ENCODE peak calls at places on chromosomes 4 and X, in six cellular contexts. L is foreskin keratinocyte; C is 8988T; Z is activated naive CD4-positive, alpha-beta T cell; I is left cardiac atrium; G is activated T-cell treated with anti-CD3 and anti-CD28 coated beads for 1 hour. P is an unnamed sample.

GRCh38 chr4:120009731-120010130 is 56.9 kb downstream of the MAD2L1 start:
- DNase-seq in Z (no peak), C (no peak), G (no peak), I (no peak), L (peak), P (no peak)

GRCh38 chr4:123350726-123351125 is 45.9 kb upstream of the SPRY1 start:
- DNase-seq in L (no peak), C (no peak), G (no peak), Z (no peak), I (no peak), P (no peak)

GRCh38 chr4:176781739-176782100 is 11.0 kb downstream of the VEGFC start:
- DNase-seq in C (no peak), I (no peak), Z (no peak), L (no peak), G (no peak), P (no peak)

GRCh38 chr4:78460368-78460767 is 91.2 kb upstream of the ANXA3 start:
- DNase-seq in Z (no peak), I (no peak), C (no peak), G (no peak), L (no peak), P (no peak)

GRCh38 chr4:183356173-183356825 is 34.1 kb upstream of the CLDN24 start:
- DNase-seq in L (no peak), G (no peak), C (no peak), Z (no peak), I (no peak), P (no peak)

GRCh38 chrX:153922932-153923857 is 2.9 kb downstream of the ARHGAP4 start:
- DNase-seq in I (peak), G (no peak), Z (no peak), C (peak), L (no peak), P (no peak)

GRCh38 chr4:5051692-5052423 is 578 bp downstream of the STK32B start:
- DNase-seq in G (no peak), Z (no peak), L (no peak), I (peak), C (peak), P (no peak)

GRCh38 chrX:130176354-130176776 is 4.6 kb downstream of the RAB33A start:
- DNase-seq in Z (no peak), G (no peak), I (no peak), L (no peak), C (no peak), P (no peak)

GRCh38 chr4:24794916-24795665 is at the start of gene SOD3:
- DNase-seq in G (no peak), C (no peak), I (peak), L (no peak), Z (no peak), P (no peak)

GRCh38 chrX:107834273-107835201 is 8.9 kb downstream of the MID2 start:
- DNase-seq in I (no peak), C (no peak), L (no peak), G (no peak), Z (no peak), P (no peak)

GRCh38 chr4:67456577-67457196 is 88.6 kb downstream of the CENPC start:
- DNase-seq in Z (no peak), I (no peak), L (no peak), G (no peak), C (no peak), P (no peak)

GRCh38 chrX:27728291-27728690 is 79.5 kb upstream of the MAGEB10 start:
- DNase-seq in I (no peak), C (no peak), Z (no peak), G (no peak), L (peak), P (no peak)

GRCh38 chrX:2446815-2447214 is 54.0 kb downstream of the DHRSX start:
- DNase-seq in L (no peak), Z (no peak), G (no peak), C (no peak), I (no peak), P (no peak)

GRCh38 chr4:77692847-77693432 is 87.3 kb downstream of the CXCL13 start:
- DNase-seq in L (no peak), I (no peak), Z (no peak), C (no peak), G (no peak), P (no peak)

GRCh38 chr4:138706206-138706605 is 309.4 kb upstream of the NOCT start:
- DNase-seq in L (no peak), C (no peak), I (no peak), G (no peak), Z (no peak), P (no peak)

GRCh38 chr4:16686195-16686594 is 212.2 kb downstream of the LDB2 start:
- DNase-seq in L (no peak), I (no peak), G (no peak), Z (no peak), C (no peak), P (no peak)

GRCh38 chr4:8556341-8557150 is 23.6 kb upstream of the GPR78 start:
- DNase-seq in Z (no peak), G (no peak), L (no peak), I (no peak), C (no peak), P (no peak)

GRCh38 chr4:37864786-37865185 is 26.1 kb upstream of the TBC1D1 start:
- DNase-seq in L (no peak), G (no peak), C (no peak), Z (no peak), I (no peak), P (no peak)

P was measured in central memory CD8-positive, alpha-beta T cell.